ENCODE peak calls at places on chromosomes 1 and 21, in ten cellular contexts. One of them, this sample, is unnamed.

GRCh38 chr1:221449801-221450470 is 292.0 kb downstream of the DUSP10 start:
- DNase-seq in heart left ventricle: no peak
- DNase-seq in upper lobe of right lung: no peak
- DNase-seq in H9: no peak
- DNase-seq in GM06990: no peak
- DNase-seq in GM12864: no peak
- DNase-seq in psoas muscle: no peak
- DNase-seq in lower lobe of right lung: no peak
- DNase-seq in ascending aorta: no peak
- DNase-seq in CD4-positive, alpha-beta T cell: no peak
- DNase-seq in this sample: no peak

GRCh38 chr1:18705811-18706210 is 75.2 kb downstream of the PAX7 start:
- DNase-seq in heart left ventricle: no peak
- DNase-seq in lower lobe of right lung: no peak
- DNase-seq in H9: no peak
- DNase-seq in GM06990: no peak
- DNase-seq in upper lobe of right lung: no peak
- DNase-seq in CD4-positive, alpha-beta T cell: no peak
- DNase-seq in GM12864: no peak
- DNase-seq in ascending aorta: no peak
- DNase-seq in psoas muscle: no peak
- DNase-seq in this sample: no peak

GRCh38 chr1:16070640-16071355 is 2.7 kb downstream of the FAM131C start:
- DNase-seq in ascending aorta: no peak
- DNase-seq in psoas muscle: no peak
- DNase-seq in GM06990: no peak
- DNase-seq in lower lobe of right lung: no peak
- DNase-seq in heart left ventricle: no peak
- DNase-seq in H9: no peak
- DNase-seq in upper lobe of right lung: no peak
- DNase-seq in GM12864: no peak
- DNase-seq in CD4-positive, alpha-beta T cell: no peak
- DNase-seq in this sample: no peak

GRCh38 chr1:4711191-4711915 is 56.9 kb downstream of the AJAP1 start:
- DNase-seq in ascending aorta: no peak
- DNase-seq in GM12864: no peak
- DNase-seq in GM06990: no peak
- DNase-seq in CD4-positive, alpha-beta T cell: no peak
- DNase-seq in H9: peak
- DNase-seq in heart left ventricle: no peak
- DNase-seq in upper lobe of right lung: no peak
- DNase-seq in psoas muscle: no peak
- DNase-seq in lower lobe of right lung: no peak
- DNase-seq in this sample: no peak

GRCh38 chr1:3564921-3565831 is 46.1 kb downstream of the MEGF6 start:
- DNase-seq in upper lobe of right lung: no peak
- DNase-seq in ascending aorta: no peak
- DNase-seq in CD4-positive, alpha-beta T cell: peak
- DNase-seq in heart left ventricle: no peak
- DNase-seq in H9: peak
- DNase-seq in GM12864: no peak
- DNase-seq in psoas muscle: no peak
- DNase-seq in lower lobe of right lung: no peak
- DNase-seq in GM06990: peak
- DNase-seq in this sample: no peak

GRCh38 chr21:45383111-45383614 is 21.8 kb upstream of the COL18A1 start:
- DNase-seq in H9: no peak
- DNase-seq in GM12864: no peak
- DNase-seq in GM06990: no peak
- DNase-seq in psoas muscle: peak
- DNase-seq in ascending aorta: peak
- DNase-seq in lower lobe of right lung: peak
- DNase-seq in upper lobe of right lung: peak
- DNase-seq in heart left ventricle: peak
- DNase-seq in CD4-positive, alpha-beta T cell: no peak
- DNase-seq in this sample: no peak

GRCh38 chr1:240492832-240493440 is 119.0 kb downstream of the GREM2 start:
- DNase-seq in psoas muscle: peak
- DNase-seq in lower lobe of right lung: peak
- DNase-seq in H9: peak
- DNase-seq in ascending aorta: no peak
- DNase-seq in GM12864: no peak
- DNase-seq in CD4-positive, alpha-beta T cell: peak
- DNase-seq in GM06990: peak
- DNase-seq in heart left ventricle: no peak
- DNase-seq in upper lobe of right lung: no peak
- DNase-seq in this sample: no peak

GRCh38 chr1:225146478-225146877 is 217.0 kb downstream of the DNAH14 start:
- DNase-seq in H9: peak
- DNase-seq in CD4-positive, alpha-beta T cell: no peak
- DNase-seq in GM06990: no peak
- DNase-seq in GM12864: no peak
- DNase-seq in ascending aorta: no peak
- DNase-seq in lower lobe of right lung: no peak
- DNase-seq in upper lobe of right lung: no peak
- DNase-seq in psoas muscle: no peak
- DNase-seq in heart left ventricle: no peak
- DNase-seq in this sample: no peak

GRCh38 chr1:201266276-201266675 is 17.0 kb upstream of the PKP1 start:
- DNase-seq in H9: no peak
- DNase-seq in GM12864: no peak
- DNase-seq in ascending aorta: no peak
- DNase-seq in heart left ventricle: no peak
- DNase-seq in lower lobe of right lung: no peak
- DNase-seq in GM06990: no peak
- DNase-seq in CD4-positive, alpha-beta T cell: no peak
- DNase-seq in psoas muscle: no peak
- DNase-seq in upper lobe of right lung: no peak
- DNase-seq in this sample: no peak

GRCh38 chr1:56397811-56398231 is 181.5 kb downstream of the PLPP3 start:
- DNase-seq in H9: no peak
- DNase-seq in GM12864: no peak
- DNase-seq in upper lobe of right lung: no peak
- DNase-seq in GM06990: no peak
- DNase-seq in ascending aorta: no peak
- DNase-seq in lower lobe of right lung: no peak
- DNase-seq in heart left ventricle: no peak
- DNase-seq in CD4-positive, alpha-beta T cell: no peak
- DNase-seq in psoas muscle: no peak
- DNase-seq in this sample: no peak

GRCh38 chr1:220918285-220918951 is 39.2 kb downstream of the HLX start:
- DNase-seq in lower lobe of right lung: no peak
- DNase-seq in CD4-positive, alpha-beta T cell: no peak
- DNase-seq in psoas muscle: no peak
- DNase-seq in upper lobe of right lung: no peak
- DNase-seq in GM12864: no peak
- DNase-seq in H9: no peak
- DNase-seq in heart left ventricle: no peak
- DNase-seq in ascending aorta: no peak
- DNase-seq in GM06990: no peak
- DNase-seq in this sample: no peak

GRCh38 chr1:40032240-40032891 is 8.2 kb upstream of the CAP1 start:
- DNase-seq in GM12864: peak
- DNase-seq in CD4-positive, alpha-beta T cell: peak
- DNase-seq in GM06990: peak
- DNase-seq in upper lobe of right lung: no peak
- DNase-seq in psoas muscle: peak
- DNase-seq in heart left ventricle: peak
- DNase-seq in ascending aorta: peak
- DNase-seq in H9: peak
- DNase-seq in lower lobe of right lung: no peak
- DNase-seq in this sample: no peak

GRCh38 chr1:40030528-40031135 is 9.9 kb upstream of the CAP1 start:
- DNase-seq in upper lobe of right lung: no peak
- DNase-seq in heart left ventricle: no peak
- DNase-seq in lower lobe of right lung: no peak
- DNase-seq in H9: no peak
- DNase-seq in GM12864: no peak
- DNase-seq in psoas muscle: no peak
- DNase-seq in GM06990: no peak
- DNase-seq in CD4-positive, alpha-beta T cell: no peak
- DNase-seq in ascending aorta: no peak
- DNase-seq in this sample: no peak

GRCh38 chr1:40038693-40039092 is 1.8 kb upstream of the CAP1 start:
- DNase-seq in CD4-positive, alpha-beta T cell: no peak
- DNase-seq in lower lobe of right lung: no peak
- DNase-seq in H9: no peak
- DNase-seq in heart left ventricle: no peak
- DNase-seq in upper lobe of right lung: no peak
- DNase-seq in ascending aorta: no peak
- DNase-seq in psoas muscle: no peak
- DNase-seq in GM06990: no peak
- DNase-seq in GM12864: no peak
- DNase-seq in this sample: no peak

GRCh38 chr1:40036574-40036973 is 4.0 kb upstream of the CAP1 start:
- DNase-seq in H9: no peak
- DNase-seq in GM12864: no peak
- DNase-seq in heart left ventricle: peak
- DNase-seq in upper lobe of right lung: no peak
- DNase-seq in psoas muscle: peak
- DNase-seq in lower lobe of right lung: no peak
- DNase-seq in CD4-positive, alpha-beta T cell: no peak
- DNase-seq in GM06990: no peak
- DNase-seq in ascending aorta: peak
- DNase-seq in this sample: peak

DNA sequence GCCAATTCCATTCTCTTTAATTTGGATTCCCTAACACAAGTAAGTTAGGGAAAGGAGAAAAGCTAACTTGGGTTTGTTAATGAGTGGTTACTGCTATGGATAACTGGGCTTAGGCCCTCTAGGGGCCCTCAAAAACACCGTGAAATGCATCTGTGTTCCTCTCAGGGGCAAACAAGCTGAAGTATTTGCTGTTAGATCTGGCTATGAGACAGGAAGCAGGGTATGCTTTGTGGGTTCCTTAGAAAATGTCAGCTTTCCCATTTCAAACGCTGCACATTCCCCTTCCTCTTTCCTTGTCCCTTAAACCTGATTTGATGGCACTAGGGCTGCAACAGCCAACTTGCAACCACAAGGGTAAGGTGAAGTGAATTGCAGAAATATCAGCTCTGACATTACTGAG is 5.7 kb upstream of the CAP1 start:
- DNase-seq in upper lobe of right lung: no peak
- DNase-seq in heart left ventricle: no peak
- DNase-seq in ascending aorta: no peak
- DNase-seq in H9: no peak
- DNase-seq in CD4-positive, alpha-beta T cell: no peak
- DNase-seq in lower lobe of right lung: no peak
- DNase-seq in GM12864: no peak
- DNase-seq in GM06990: no peak
- DNase-seq in psoas muscle: no peak
- DNase-seq in this sample: no peak
- TF ChIP-seq CTCF in upper lobe of right lung: no peak
- TF ChIP-seq CTCF in heart left ventricle: no peak
- TF ChIP-seq CTCF in ascending aorta: no peak
- TF ChIP-seq CTCF in H9: no peak
- TF ChIP-seq CTCF in CD4-positive, alpha-beta T cell: no peak
- TF ChIP-seq CTCF in lower lobe of right lung: no peak
- TF ChIP-seq CTCF in GM12864: no peak
- TF ChIP-seq CTCF in GM06990: no peak
- TF ChIP-seq CTCF in psoas muscle: no peak
- TF ChIP-seq CTCF in this sample: no peak

DNA sequence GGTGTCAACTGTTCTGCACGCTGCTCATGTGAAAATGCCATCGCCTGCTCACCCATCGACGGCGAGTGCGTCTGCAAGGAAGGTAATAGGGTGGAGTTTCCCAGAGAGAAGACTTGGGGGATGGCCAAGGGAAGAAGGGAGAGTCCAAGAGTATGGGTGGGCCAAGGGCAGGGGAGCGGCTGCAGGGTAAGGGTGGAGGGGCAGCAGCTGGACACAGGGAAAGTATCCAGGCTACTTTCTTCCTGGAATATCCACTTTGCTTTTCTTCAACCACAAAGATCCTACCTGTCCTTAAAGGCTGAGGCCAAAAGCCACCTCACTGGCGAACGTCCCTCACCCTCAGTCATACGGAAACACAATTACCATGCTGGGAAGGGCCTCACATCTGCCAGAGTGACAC is 11.5 kb upstream of the LRRC71 start:
- DNase-seq in GM12864: no peak
- DNase-seq in GM06990: no peak
- DNase-seq in psoas muscle: peak
- DNase-seq in upper lobe of right lung: no peak
- DNase-seq in ascending aorta: no peak
- DNase-seq in lower lobe of right lung: no peak
- DNase-seq in H9: no peak
- DNase-seq in heart left ventricle: no peak
- DNase-seq in CD4-positive, alpha-beta T cell: no peak
- DNase-seq in this sample: no peak
- TF ChIP-seq CTCF in GM12864: no peak
- TF ChIP-seq CTCF in GM06990: no peak
- TF ChIP-seq CTCF in psoas muscle: no peak
- TF ChIP-seq CTCF in upper lobe of right lung: no peak
- TF ChIP-seq CTCF in ascending aorta: no peak
- TF ChIP-seq CTCF in lower lobe of right lung: no peak
- TF ChIP-seq CTCF in H9: no peak
- TF ChIP-seq CTCF in heart left ventricle: no peak
- TF ChIP-seq CTCF in CD4-positive, alpha-beta T cell: no peak
- TF ChIP-seq CTCF in this sample: no peak

GRCh38 chr1:173408886-173409285 is 68.2 kb upstream of the PRDX6 start:
- DNase-seq in upper lobe of right lung: no peak
- DNase-seq in GM06990: no peak
- DNase-seq in CD4-positive, alpha-beta T cell: no peak
- DNase-seq in heart left ventricle: no peak
- DNase-seq in psoas muscle: no peak
- DNase-seq in GM12864: no peak
- DNase-seq in lower lobe of right lung: no peak
- DNase-seq in H9: no peak
- DNase-seq in ascending aorta: no peak
- DNase-seq in this sample: no peak
- TF ChIP-seq CTCF in upper lobe of right lung: no peak
- TF ChIP-seq CTCF in GM06990: peak
- TF ChIP-seq CTCF in CD4-positive, alpha-beta T cell: no peak
- TF ChIP-seq CTCF in heart left ventricle: no peak
- TF ChIP-seq CTCF in psoas muscle: no peak
- TF ChIP-seq CTCF in GM12864: no peak
- TF ChIP-seq CTCF in lower lobe of right lung: no peak
- TF ChIP-seq CTCF in H9: no peak
- TF ChIP-seq CTCF in ascending aorta: no peak
- TF ChIP-seq CTCF in this sample: no peak

GRCh38 chr1:169266133-169266532 is 101.5 kb downstream of the NME7 start:
- DNase-seq in heart left ventricle: no peak
- DNase-seq in psoas muscle: no peak
- DNase-seq in GM12864: no peak
- DNase-seq in upper lobe of right lung: no peak
- DNase-seq in H9: no peak
- DNase-seq in GM06990: no peak
- DNase-seq in ascending aorta: no peak
- DNase-seq in CD4-positive, alpha-beta T cell: no peak
- DNase-seq in lower lobe of right lung: no peak
- DNase-seq in this sample: no peak

DNA sequence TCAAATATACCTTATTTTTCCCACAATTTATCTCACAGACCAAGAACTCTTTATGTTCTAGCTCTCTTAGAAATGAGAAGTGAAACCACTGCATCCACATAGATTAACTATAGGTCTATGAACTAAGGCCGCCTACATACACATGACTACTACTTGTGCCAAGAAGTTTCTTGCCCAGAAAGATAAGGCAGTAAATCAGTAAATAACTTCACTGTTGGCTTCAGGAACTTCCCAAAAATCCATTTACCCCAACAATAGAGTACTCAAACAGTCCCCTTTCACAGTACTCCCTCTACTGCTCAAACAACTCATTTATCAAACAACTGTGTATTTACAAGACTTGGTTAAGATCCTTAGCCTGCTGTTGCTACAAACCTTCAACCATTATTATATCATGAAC is 96.5 kb downstream of the NME7 start:
- DNase-seq in GM06990: no peak
- DNase-seq in GM12864: no peak
- DNase-seq in lower lobe of right lung: no peak
- DNase-seq in upper lobe of right lung: no peak
- DNase-seq in H9: no peak
- DNase-seq in heart left ventricle: no peak
- DNase-seq in CD4-positive, alpha-beta T cell: no peak
- DNase-seq in ascending aorta: no peak
- DNase-seq in psoas muscle: no peak
- DNase-seq in this sample: no peak
- TF ChIP-seq CTCF in GM06990: no peak
- TF ChIP-seq CTCF in GM12864: no peak
- TF ChIP-seq CTCF in lower lobe of right lung: no peak
- TF ChIP-seq CTCF in upper lobe of right lung: peak
- TF ChIP-seq CTCF in H9: peak
- TF ChIP-seq CTCF in heart left ventricle: no peak
- TF ChIP-seq CTCF in CD4-positive, alpha-beta T cell: no peak
- TF ChIP-seq CTCF in ascending aorta: no peak
- TF ChIP-seq CTCF in psoas muscle: no peak
- TF ChIP-seq CTCF in this sample: no peak